ENCODE peak calls at places on chromosomes 7 and 10, in ten cellular contexts. F is ovary, S is AG04450, Y is dorsolateral prefrontal cortex, D is gastrocnemius medialis, A is fibroblast of lung, W is WTC11, J is astrocyte of the spinal cord, Z is cardiac fibroblast, L is left ventricle myocardium inferior. C is an unnamed sample.

GRCh38 chr7:139696547-139696946 is 81.3 kb downstream of the HIPK2 start:
- DNase-seq in F (no peak), S (no peak), Y (no peak), D (no peak), A (no peak), W (no peak), J (no peak), Z (no peak), L (no peak), C (no peak)

GRCh38 chr7:158809596-158809995 is 19.7 kb downstream of the ESYT2 start:
- DNase-seq in F (no peak), S (no peak), Y (no peak), D (no peak), A (peak; percentile 44), W (no peak), J (peak; percentile 39), Z (no peak), L (no peak), C (no peak)

GRCh38 chr7:768881-769504 is 41.9 kb upstream of the PRKAR1B start:
- DNase-seq in F (peak; percentile 82), S (no peak), Y (peak; percentile 50), D (peak; percentile 77), A (no peak), W (peak; percentile 64), J (peak; percentile 38), Z (peak; percentile 32), L (peak; percentile 66), C (no peak)

GRCh38 chr10:70590663-70591416 is 11.7 kb downstream of the PRF1 start:
- DNase-seq in F (no peak), S (no peak), Y (peak; percentile 24), D (no peak), A (no peak), W (no peak), J (no peak), Z (no peak), L (no peak), C (no peak)

GRCh38 chr10:95253007-95253406 is 37.8 kb downstream of the PDLIM1 start:
- DNase-seq in F (no peak), S (no peak), Y (no peak), D (no peak), A (no peak), W (no peak), J (no peak), Z (no peak), L (no peak), C (no peak)

GRCh38 chr7:50416509-50417299 is 33.4 kb downstream of the FIGNL1 start:
- DNase-seq in F (no peak), S (no peak), Y (no peak), D (no peak), A (no peak), W (no peak), J (no peak), Z (no peak), L (no peak), C (no peak)

GRCh38 chr10:92575961-92576360 is 2.1 kb upstream of the IDE start:
- DNase-seq in F (no peak), S (no peak), Y (no peak), D (no peak), A (peak; percentile 72), W (no peak), J (peak; percentile 37), Z (no peak), L (no peak), C (no peak)

GRCh38 chr10:45354261-45354660 is 19.8 kb upstream of the ALOX5 start:
- DNase-seq in F (no peak), S (no peak), Y (no peak), D (peak; percentile 37), A (no peak), W (no peak), J (no peak), Z (no peak), L (no peak), C (no peak)

GRCh38 chr10:121449457-121450045 is 148.7 kb downstream of the FGFR2 start:
- DNase-seq in F (no peak), S (no peak), Y (no peak), D (no peak), A (no peak), W (no peak), J (no peak), Z (no peak), L (no peak), C (no peak)

GRCh38 chr7:155398944-155399343 is 59.0 kb upstream of the EN2 start:
- DNase-seq in F (no peak), S (no peak), Y (no peak), D (no peak), A (no peak), W (no peak), J (no peak), Z (no peak), L (no peak), C (no peak)
- TF ChIP-seq CTCF in F (no peak), S (no peak), Y (no peak), D (no peak), A (no peak), W (no peak), J (no peak), Z (no peak), L (no peak), C (no peak)

GRCh38 chr7:142025896-142026295 is 30.2 kb downstream of the MGAM start:
- DNase-seq in F (no peak), S (no peak), Y (no peak), D (no peak), A (peak; percentile 58), W (no peak), J (peak; percentile 19), Z (no peak), L (no peak), C (no peak)

GRCh38 chr7:142033154-142033553 is 37.5 kb downstream of the MGAM start:
- DNase-seq in F (no peak), S (no peak), Y (no peak), D (no peak), A (no peak), W (no peak), J (no peak), Z (no peak), L (no peak), C (no peak)

GRCh38 chr7:142030846-142031245 is 35.2 kb downstream of the MGAM start:
- DNase-seq in F (no peak), S (no peak), Y (no peak), D (no peak), A (no peak), W (no peak), J (no peak), Z (no peak), L (no peak), C (no peak)

GRCh38 chr7:142024547-142024946 is 28.9 kb downstream of the MGAM start:
- DNase-seq in F (no peak), S (no peak), Y (no peak), D (no peak), A (peak; percentile 61), W (no peak), J (peak; percentile 20), Z (no peak), L (no peak), C (no peak)

DNA sequence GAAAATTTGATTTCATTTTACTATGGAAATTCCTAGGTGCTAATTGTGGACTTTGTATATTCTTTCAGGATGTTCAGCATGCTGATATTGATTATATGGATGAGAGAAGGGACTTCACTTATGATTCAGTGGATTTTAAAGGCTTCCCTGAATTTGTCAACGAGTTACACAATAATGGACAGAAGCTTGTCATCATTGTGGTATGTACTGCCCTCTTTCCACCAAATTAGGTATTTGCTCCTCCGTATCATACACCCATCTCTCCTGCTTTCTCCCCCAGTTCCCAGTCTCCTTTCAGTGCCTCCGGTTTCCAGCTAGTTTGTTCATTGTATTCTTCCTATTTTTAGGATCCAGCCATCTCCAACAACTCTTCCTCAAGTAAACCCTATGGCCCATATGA is 34.6 kb downstream of the MGAM start:
- DNase-seq in F (no peak), S (no peak), Y (no peak), D (no peak), A (peak; percentile 23), W (no peak), J (no peak), Z (no peak), L (no peak), C (no peak)
- TF ChIP-seq CTCF in F (no peak), S (no peak), Y (no peak), D (no peak), A (no peak), W (no peak), J (no peak), Z (no peak), L (no peak), C (no peak)

GRCh38 chr7:123941391-123942180 is 16.5 kb downstream of the SPAM1 start:
- DNase-seq in F (no peak), S (no peak), Y (no peak), D (no peak), A (no peak), W (no peak), J (no peak), Z (no peak), L (no peak), C (no peak)

GRCh38 chr7:123948122-123948521 is 23.1 kb downstream of the SPAM1 start:
- DNase-seq in F (no peak), S (no peak), Y (no peak), D (no peak), A (no peak), W (no peak), J (no peak), Z (no peak), L (no peak), C (no peak)

GRCh38 chr7:123944395-123944794 is 19.4 kb downstream of the SPAM1 start:
- DNase-seq in F (no peak), S (no peak), Y (no peak), D (no peak), A (no peak), W (no peak), J (no peak), Z (no peak), L (no peak), C (no peak)

DNA sequence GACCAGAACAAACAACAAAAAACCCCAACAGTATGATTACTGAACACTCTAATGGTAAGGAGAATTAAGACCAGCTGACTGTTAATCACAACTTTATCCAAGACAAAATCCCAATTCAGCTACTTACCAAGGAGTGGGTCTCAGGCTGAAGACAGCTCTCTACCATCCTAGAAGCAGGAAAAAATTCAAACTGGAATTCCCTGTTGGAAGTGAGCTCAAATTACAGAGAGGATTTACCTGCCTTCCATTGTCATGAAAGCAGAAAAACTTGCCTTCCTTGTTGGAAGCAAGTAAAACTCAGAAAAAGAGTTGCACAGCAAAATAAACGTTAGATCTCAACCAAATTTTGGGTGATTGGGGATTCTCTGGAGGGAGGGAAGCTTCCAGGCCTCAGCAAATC is 20.9 kb downstream of the SPAM1 start:
- DNase-seq in F (no peak), S (no peak), Y (no peak), D (no peak), A (no peak), W (no peak), J (no peak), Z (no peak), L (no peak), C (no peak)
- TF ChIP-seq CTCF in F (no peak), S (no peak), Y (no peak), D (no peak), A (no peak), W (no peak), J (no peak), Z (no peak), L (no peak), C (no peak)

DNA sequence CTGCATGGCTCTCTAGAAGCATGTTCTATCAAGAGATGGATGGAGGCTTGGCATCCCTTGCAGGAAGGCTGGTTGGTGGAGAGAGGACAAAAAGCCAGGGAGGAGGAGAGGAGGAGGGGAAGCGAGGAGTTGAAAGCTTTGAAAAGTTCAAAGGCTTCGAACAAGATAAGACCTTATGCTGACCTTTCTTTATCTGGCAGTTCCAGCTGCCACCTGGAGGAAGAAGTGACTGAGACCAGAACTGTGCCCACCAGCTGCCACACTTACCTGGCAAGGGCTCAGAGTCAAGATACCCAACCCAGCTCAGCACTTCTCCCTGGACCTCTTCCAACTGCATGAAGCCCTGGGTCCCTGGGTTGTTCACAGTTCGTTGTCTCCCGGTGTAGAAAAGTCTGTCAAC is 14.8 kb downstream of the CCL24 start:
- DNase-seq in F (no peak), S (no peak), Y (no peak), D (no peak), A (no peak), W (no peak), J (no peak), Z (no peak), L (no peak), C (no peak)
- TF ChIP-seq CTCF in F (no peak), S (no peak), Y (no peak), D (no peak), A (no peak), W (no peak), J (no peak), Z (no peak), L (no peak), C (no peak)